ENCODE peak calls at places on chromosomes 7 and 10, in seven cellular contexts. T is pancreas, W is heart right ventricle, D is lower lobe of right lung, E is tibial nerve, Z is PC-3, I is HCT116. J is an unnamed sample.

GRCh38 chr10:62076872-62077271 is 175.4 kb downstream of the ARID5B start:
- DNase-seq in D (no peak), T (no peak), W (no peak), I (no peak), E (no peak), Z (peak; percentile 100), J (peak; percentile 98)

GRCh38 chr10:130810856-130811255 is 500.7 kb downstream of the TCERG1L start:
- DNase-seq in E (no peak), Z (no peak), T (no peak), D (no peak), W (no peak), I (no peak), J (no peak)

GRCh38 chr10:127193125-127193524 is 3.3 kb downstream of the INSYN2A start:
- DNase-seq in Z (no peak), W (no peak), T (no peak), D (no peak), E (no peak), I (no peak), J (no peak)

GRCh38 chr10:126686732-126687693 is 16.5 kb upstream of the C10orf90 start:
- DNase-seq in E (no peak), Z (no peak), D (no peak), T (no peak), W (no peak), I (no peak), J (no peak)

GRCh38 chr10:131933695-131934086 is 32.9 kb downstream of the PPP2R2D start:
- DNase-seq in I (no peak), T (no peak), W (no peak), D (no peak), E (no peak), Z (no peak), J (no peak)

GRCh38 chr10:120819366-120819765 is 31.8 kb upstream of the WDR11 start:
- DNase-seq in I (no peak), Z (no peak), T (no peak), E (no peak), D (no peak), W (no peak), J (no peak)

GRCh38 chr7:70092314-70093303 is 494.3 kb downstream of the AUTS2 start:
- DNase-seq in Z (no peak), E (no peak), W (peak; percentile 14), T (no peak), D (no peak), I (no peak), J (no peak)

GRCh38 chr10:7567896-7568295 is 98.9 kb downstream of the ITIH5 start:
- DNase-seq in E (no peak), I (no peak), W (no peak), Z (no peak), T (no peak), D (no peak), J (no peak)

GRCh38 chr10:42488416-42488815 is 150.0 kb downstream of the ZNF33B start:
- DNase-seq in I (no peak), Z (no peak), W (no peak), T (no peak), D (no peak), E (no peak), J (peak; percentile 6)

GRCh38 chr7:2757361-2757903 is 69.4 kb downstream of the AMZ1 start:
- DNase-seq in Z (peak; percentile 81), W (peak; percentile 50), E (no peak), D (no peak), I (peak; percentile 12), T (no peak), J (no peak)

GRCh38 chr10:118968482-118968881 is 61.0 kb upstream of the NANOS1 start:
- DNase-seq in T (no peak), Z (no peak), D (no peak), I (no peak), E (no peak), W (no peak), J (no peak)

GRCh38 chr10:96910488-96911395 is 78.6 kb downstream of the LCOR start:
- DNase-seq in T (no peak), D (no peak), Z (peak; percentile 63), I (peak; percentile 24), E (peak; percentile 18), W (peak; percentile 18), J (peak; percentile 54)

GRCh38 chr7:99308461-99309074 is 17.1 kb upstream of the ARPC1A start:
- DNase-seq in Z (peak; percentile 57), I (no peak), W (no peak), T (no peak), D (no peak), E (no peak), J (peak; percentile 96)

GRCh38 chr10:131830446-131831130 is 70.2 kb upstream of the PPP2R2D start:
- DNase-seq in D (peak; percentile 29), E (no peak), T (peak; percentile 40), I (no peak), Z (no peak), W (no peak), J (no peak)

GRCh38 chr10:57716884-57717283 is 550.8 kb downstream of the IPMK start:
- DNase-seq in Z (peak; percentile 78), T (no peak), I (no peak), E (no peak), W (no peak), D (no peak), J (peak; percentile 49)

GRCh38 chr10:76973091-76973514 is 664.5 kb downstream of the KCNMA1 start:
- DNase-seq in I (no peak), Z (no peak), W (no peak), D (no peak), T (no peak), E (no peak), J (no peak)

GRCh38 chr10:87654212-87654611 is 5.5 kb upstream of the PAPSS2 start:
- DNase-seq in T (no peak), E (no peak), W (no peak), D (no peak), Z (peak; percentile 22), I (no peak), J (peak; percentile 37)

GRCh38 chr10:45552476-45552875 is 120.1 kb downstream of the ZFAND4 start:
- DNase-seq in I (no peak), E (no peak), Z (no peak), W (no peak), D (no peak), T (no peak), J (no peak)

GRCh38 chr10:21078410-21079329 is 181.6 kb upstream of the NEBL start:
- DNase-seq in D (peak; percentile 56), T (no peak), Z (peak; percentile 77), W (peak; percentile 72), I (peak; percentile 58), E (peak; percentile 65), J (peak; percentile 71)

GRCh38 chr10:5904227-5904626 is 14.2 kb downstream of the FBH1 start:
- DNase-seq in D (no peak), W (no peak), E (no peak), I (no peak), T (no peak), Z (no peak), J (no peak)

GRCh38 chr10:128055061-128055868 is 71.0 kb downstream of the MKI67 start:
- DNase-seq in W (no peak), T (no peak), I (no peak), E (no peak), D (no peak), Z (no peak), J (no peak)

GRCh38 chr7:111855161-111855841 is 293.0 kb upstream of the IMMP2L start:
- DNase-seq in T (no peak), E (peak; percentile 27), W (peak; percentile 21), D (no peak), Z (peak; percentile 62), I (peak; percentile 38), J (peak; percentile 40)

GRCh38 chr10:29584436-29584835 is 50.3 kb downstream of the SVIL start:
- DNase-seq in W (no peak), I (no peak), Z (no peak), D (no peak), E (no peak), T (no peak), J (no peak)

DNA sequence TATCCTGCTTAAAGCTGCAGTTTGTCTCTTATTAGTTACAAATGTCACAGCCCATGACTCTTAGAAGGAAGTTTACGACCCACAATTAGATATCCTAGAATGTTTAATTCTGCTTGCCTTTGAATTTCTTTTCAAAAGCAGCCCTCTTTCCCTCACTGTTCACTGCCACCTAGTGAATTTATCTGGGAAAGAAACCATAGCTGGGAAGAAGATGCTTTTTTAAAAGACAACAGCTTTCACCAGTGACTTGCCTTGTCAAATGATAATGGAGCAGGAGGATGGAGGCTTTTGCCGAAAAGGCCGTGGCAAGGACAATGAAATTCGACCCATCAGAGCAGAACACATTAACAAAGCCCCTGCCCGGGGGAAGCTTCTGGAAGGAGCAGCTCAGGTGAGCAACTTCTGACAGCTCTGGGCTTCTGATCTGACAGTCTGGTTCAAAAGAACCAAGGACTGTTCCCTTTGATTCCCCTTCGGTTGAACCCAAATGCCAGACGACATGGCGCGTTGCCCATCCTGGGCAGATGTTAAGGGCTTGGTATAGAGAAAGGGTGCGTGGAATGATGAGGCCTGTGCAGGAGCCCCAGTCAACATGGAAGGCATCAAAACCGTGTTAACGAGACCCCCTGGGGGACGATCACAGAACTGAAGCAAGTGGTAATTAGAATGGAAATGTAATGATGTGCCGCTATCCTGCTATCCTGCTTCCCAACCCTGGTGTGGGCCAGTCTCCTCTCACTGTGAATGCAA is 236.8 kb downstream of the FRMD4A start:
- DNase-seq in E (no peak), Z (peak; percentile 43), D (no peak), T (no peak), I (no peak), W (no peak), J (peak; percentile 32)
- TF ChIP-seq CTCF in E (peak; percentile 58), Z (peak; percentile 60), D (peak; percentile 47), T (no peak), I (peak; percentile 14), W (peak; percentile 22), J (peak; percentile 33)

GRCh38 chr10:129416136-129416530 is 50.9 kb upstream of the MGMT start:
- DNase-seq in I (no peak), D (no peak), E (no peak), T (no peak), Z (no peak), W (no peak), J (no peak)
- H3K36me3 ChIP-seq in I (no peaks in the 10 kb centered on the region), D (no peaks in the 10 kb centered on the region), E (no peaks in the 10 kb centered on the region), T (no peaks in the 10 kb centered on the region), Z (no peaks in the 10 kb centered on the region), W (no peaks in the 10 kb centered on the region), J (no peaks in the 10 kb centered on the region)

DNA sequence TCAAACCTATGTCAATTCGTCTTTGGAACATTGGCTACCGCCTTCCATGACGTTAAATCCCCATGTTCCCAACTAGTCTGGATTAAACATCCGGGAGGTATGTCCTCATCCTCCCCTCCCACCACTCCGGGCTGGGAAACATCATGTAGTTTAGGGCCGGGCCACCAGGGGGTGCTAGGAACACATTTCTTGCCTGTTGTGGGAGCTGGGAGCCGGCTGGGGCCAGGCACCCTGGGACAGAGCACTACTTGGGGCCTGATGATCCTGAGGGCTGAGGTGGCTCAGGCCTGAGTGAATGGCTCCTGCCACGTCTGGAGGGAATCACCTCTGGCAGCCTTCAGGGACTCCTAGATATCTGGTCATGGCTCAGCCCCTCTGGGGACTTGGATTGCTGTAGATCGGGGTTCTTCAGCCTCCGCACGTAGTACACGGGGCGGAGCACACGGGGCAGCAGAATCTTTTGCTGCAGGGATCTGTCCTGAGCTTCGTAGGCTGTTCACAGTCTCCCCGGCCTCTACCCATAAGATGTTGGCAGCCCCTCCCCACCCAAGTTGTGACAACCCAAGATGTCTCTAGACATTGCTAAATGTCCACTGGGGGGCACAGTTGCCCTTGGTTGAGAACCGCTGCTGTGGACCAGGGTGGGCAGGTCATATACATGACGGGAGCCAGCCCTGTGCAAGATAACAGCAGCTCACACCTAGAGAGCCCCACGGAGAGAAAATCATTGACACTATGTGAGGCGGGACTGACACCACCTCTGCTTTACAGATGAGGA is 141.2 kb upstream of the ZNF716 start:
- DNase-seq in E (no peak), W (peak; percentile 5), T (peak; percentile 33), Z (no peak), I (no peak), D (no peak), J (no peak)
- TF ChIP-seq CTCF in E (no peak), W (peak; percentile 8), T (no peak), Z (peak; percentile 26), I (no peak), D (peak; percentile 15), J (no peak)

GRCh38 chr7:136869991-136870798 is 1.7 kb downstream of the CHRM2 start:
- DNase-seq in Z (no peak), D (peak; percentile 35), E (no peak), W (peak; percentile 11), I (no peak), T (peak; percentile 52), J (no peak)
- H3K36me3 ChIP-seq in Z (no peaks in the 10 kb centered on the region), D (no peaks in the 10 kb centered on the region), E (no peaks in the 10 kb centered on the region), W (no peaks in the 10 kb centered on the region), I (no peaks in the 10 kb centered on the region), T (no peaks in the 10 kb centered on the region), J (no peaks in the 10 kb centered on the region)